ENCODE peak calls at places on chromosome 9, in five cellular contexts. O is pancreas, J is psoas muscle, L is HFF-Myc, G is AG04449. R is an unnamed sample.

GRCh38 chr9:120434532-120434931 is 145.4 kb downstream of the CDK5RAP2 start:
- DNase-seq in J (peak), L (no peak), O (no peak), G (no peak), R (no peak)

GRCh38 chr9:27489087-27489876 is 34.8 kb upstream of the IFNK start:
- DNase-seq in L (no peak), G (no peak), J (no peak), O (no peak), R (no peak)

GRCh38 chr9:112754578-112754977 is 4.0 kb downstream of the SNX30 start:
- DNase-seq in J (no peak), L (peak), G (no peak), O (no peak), R (no peak)

GRCh38 chr9:126707083-126707482 is 93.4 kb downstream of the LMX1B start:
- DNase-seq in G (no peak), O (peak), J (no peak), L (no peak), R (no peak)

GRCh38 chr9:75142208-75142607 is 53.9 kb downstream of the OSTF1 start:
- DNase-seq in G (no peak), J (no peak), O (no peak), L (no peak), R (no peak)

GRCh38 chr9:97501177-97501971 is at the start of gene TMOD1:
- DNase-seq in G (no peak), O (peak), J (peak), L (no peak), R (no peak)

GRCh38 chr9:84671651-84672467 is 2.3 kb downstream of the NTRK2 start:
- DNase-seq in J (no peak), G (no peak), L (no peak), O (no peak), R (no peak)

GRCh38 chr9:14441976-14442651 is 128.2 kb upstream of the NFIB start:
- DNase-seq in G (no peak), J (no peak), O (no peak), L (no peak), R (no peak)

GRCh38 chr9:111691686-111692329 is 30.4 kb downstream of the GNG10 start:
- DNase-seq in L (peak), G (no peak), J (no peak), O (no peak), R (peak)

GRCh38 chr9:111937781-111938426 is 41.3 kb downstream of the UGCG start:
- DNase-seq in O (no peak), L (no peak), J (no peak), G (no peak), R (no peak)

GRCh38 chr9:133374612-133375115 is 1.2 kb downstream of the SURF4 start:
- DNase-seq in J (no peak), O (no peak), L (no peak), G (no peak), R (peak)

GRCh38 chr9:133377721-133378216 is 1.6 kb downstream of the STKLD1 start:
- DNase-seq in L (peak), G (no peak), J (no peak), O (peak), R (no peak)

GRCh38 chr9:133375724-133376654 is at the start of the genes STKLD1 and SURF4:
- DNase-seq in L (peak), G (peak), J (peak), O (peak), R (peak)

GRCh38 chr9:133372144-133372543 is 3.7 kb downstream of the SURF4 start:
- DNase-seq in J (peak), G (no peak), L (no peak), O (peak), R (no peak)

GRCh38 chr9:133375116-133375723 is 640 bp downstream of the SURF4 start:
- DNase-seq in J (peak), O (peak), L (no peak), G (no peak), R (no peak)
- TF ChIP-seq CTCF in J (no peak), O (no peak), L (peak), G (no peak), R (no peak)

GRCh38 chr9:95171001-95171400 is 146.5 kb downstream of the FANCC start:
- DNase-seq in J (no peak), L (peak), O (no peak), G (no peak), R (no peak)
- H3K4me3 ChIP-seq in J (no peak), L (no peak), O (no peak), G (no peak), R (no peak)

GRCh38 chr9:130156672-130157071 is 15.5 kb upstream of the NCS1 start:
- DNase-seq in O (peak), G (no peak), L (no peak), J (peak), R (no peak)
- TF ChIP-seq CTCF in O (peak), G (peak), L (peak), J (no peak), R (no peak)

GRCh38 chr9:122228191-122228905 is 409 bp downstream of the LHX6 start:
- DNase-seq in O (no peak), J (no peak), G (no peak), L (no peak), R (no peak)
- H3K4me3 ChIP-seq in O (no peak), J (peak), G (peak), L (no peak), R (no peak)

GRCh38 chr9:79277916-79278447 is 293.8 kb upstream of the TLE4 start:
- DNase-seq in G (no peak), L (no peak), O (no peak), J (no peak), R (no peak)

GRCh38 chr9:79279356-79279755 is 292.4 kb upstream of the TLE4 start:
- DNase-seq in J (no peak), L (no peak), G (no peak), O (no peak), R (no peak)

DNA sequence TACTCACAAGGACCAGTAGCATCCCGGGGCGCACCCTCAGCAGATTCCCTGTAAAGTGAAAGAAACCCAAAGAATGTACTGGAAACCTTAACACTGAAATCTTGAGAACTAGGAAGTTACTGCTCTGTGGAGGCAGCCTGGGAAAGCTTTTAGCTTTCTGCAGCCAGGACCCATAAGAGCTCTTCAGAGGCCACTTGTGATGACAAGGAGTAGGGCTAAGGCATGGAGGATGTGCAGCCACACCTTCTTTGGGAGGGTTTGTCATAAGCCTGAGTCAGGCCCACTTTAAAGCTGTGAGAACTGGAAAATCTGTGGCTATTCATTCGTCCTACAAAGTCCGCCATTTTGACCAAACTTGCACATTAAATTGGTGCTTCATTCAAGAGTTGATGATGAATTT is 291.1 kb upstream of the TLE4 start:
- DNase-seq in L (no peak), G (no peak), J (no peak), O (no peak), R (no peak)
- TF ChIP-seq CTCF in L (no peak), G (no peak), J (no peak), O (no peak), R (no peak)

GRCh38 chr9:125409637-125410521 is 148.3 kb downstream of the GAPVD1 start:
- DNase-seq in G (no peak), L (peak), J (no peak), O (no peak), R (no peak)
- H3K4me3 ChIP-seq in G (no peak), L (no peak), J (no peak), O (no peak), R (no peak)

GRCh38 chr9:122116040-122116439 is 22.9 kb upstream of the TTLL11 start:
- DNase-seq in O (no peak), J (no peak), L (no peak), G (no peak), R (no peak)
- TF ChIP-seq CTCF in O (no peak), J (no peak), L (no peak), G (no peak), R (no peak)

R was measured in AG09309.